ENCODE peak calls at places on chromosomes 7 and 10, in five cellular contexts. V is SW480, Y is mesendoderm, R is astrocyte of the spinal cord, P is Calu3. L is an unnamed sample.

GRCh38 chr7:13077466-13077865 is 390.0 kb downstream of the ARL4A start:
- DNase-seq in V (no peak), Y (no peak), R (peak), P (no peak), L (no peak)

GRCh38 chr10:112666070-112666469 is 219.1 kb downstream of the VTI1A start:
- DNase-seq in V (no peak), Y (no peak), R (no peak), P (no peak), L (no peak)

GRCh38 chr7:105298004-105298403 is 90.7 kb downstream of the SRPK2 start:
- DNase-seq in V (no peak), Y (no peak), R (no peak), P (no peak), L (no peak)

GRCh38 chr10:718143-718700 is 28.8 kb upstream of the DIP2C start:
- DNase-seq in V (no peak), Y (no peak), R (no peak), P (no peak), L (no peak)

GRCh38 chr7:92061154-92061553 is 73.1 kb downstream of the CYP51A1 start:
- DNase-seq in V (no peak), Y (no peak), R (no peak), P (no peak), L (no peak)

GRCh38 chr10:61899997-61900828 is 1.3 kb upstream of the ARID5B start:
- DNase-seq in V (peak), Y (no peak), R (peak), P (peak), L (peak)

GRCh38 chr10:20334559-20334958 is 518.3 kb downstream of the PLXDC2 start:
- DNase-seq in V (no peak), Y (no peak), R (no peak), P (no peak), L (no peak)

GRCh38 chr10:19847321-19847720 is 31.1 kb downstream of the PLXDC2 start:
- DNase-seq in V (no peak), Y (peak), R (peak), P (no peak), L (no peak)

GRCh38 chr7:147646568-147646967 is 944.0 kb upstream of the C7orf33 start:
- DNase-seq in V (no peak), Y (no peak), R (no peak), P (no peak), L (no peak)

GRCh38 chr10:48437546-48437945 is 131.1 kb downstream of the MAPK8 start:
- DNase-seq in V (no peak), Y (no peak), R (no peak), P (no peak), L (no peak)

GRCh38 chr7:110514973-110515372 is 576.0 kb upstream of the LRRN3 start:
- DNase-seq in V (no peak), Y (no peak), R (no peak), P (no peak), L (no peak)

GRCh38 chr7:2154121-2154520 is 78.6 kb downstream of the MAD1L1 start:
- DNase-seq in V (no peak), Y (peak), R (no peak), P (no peak), L (no peak)

GRCh38 chr10:1182280-1183032 is 126.3 kb downstream of the WDR37 start:
- DNase-seq in V (no peak), Y (no peak), R (no peak), P (no peak), L (no peak)

GRCh38 chr7:131957338-131958025 is 401.1 kb upstream of the PODXL start:
- DNase-seq in V (no peak), Y (no peak), R (no peak), P (no peak), L (no peak)

GRCh38 chr7:25831901-25832411 is 320.0 kb upstream of the NFE2L3 start:
- DNase-seq in V (no peak), Y (no peak), R (peak), P (no peak), L (no peak)

GRCh38 chr7:149104749-149105148 is 14.2 kb upstream of the ZNF786 start:
- DNase-seq in V (no peak), Y (no peak), R (no peak), P (no peak), L (no peak)

GRCh38 chr10:132289439-132289838 is 18.3 kb downstream of the STK32C start:
- DNase-seq in V (no peak), Y (no peak), R (no peak), P (no peak), L (no peak)

GRCh38 chr7:104328970-104329825 is 795 bp downstream of the LHFPL3 start:
- DNase-seq in V (no peak), Y (peak), R (no peak), P (no peak), L (no peak)

GRCh38 chr7:35647171-35647574 is 47.8 kb downstream of the HERPUD2 start:
- DNase-seq in V (no peak), Y (peak), R (no peak), P (no peak), L (no peak)

GRCh38 chr10:89393898-89394297 is 1.5 kb downstream of the IFIT1 start:
- DNase-seq in V (no peak), Y (no peak), R (no peak), P (no peak), L (no peak)

GRCh38 chr7:70419816-70420215 is 712.1 kb upstream of the GALNT17 start:
- DNase-seq in V (no peak), Y (peak), R (no peak), P (no peak), L (no peak)

GRCh38 chr10:3455385-3456334 is 283.1 kb upstream of the PITRM1 start:
- DNase-seq in V (no peak), Y (peak), R (peak), P (no peak), L (no peak)

GRCh38 chr7:100483728-100484635 is at the start of gene NYAP1:
- DNase-seq in V (peak), Y (peak), R (peak), P (peak), L (peak)

GRCh38 chr7:127897704-127898454 is 133.4 kb downstream of the LRRC4 start:
- DNase-seq in V (no peak), Y (no peak), R (no peak), P (no peak), L (no peak)

GRCh38 chr7:14954035-14954434 is 51.5 kb upstream of the DGKB start:
- DNase-seq in V (no peak), Y (peak), R (no peak), P (no peak), L (no peak)

GRCh38 chr10:45672201-45673073 is at the start of gene ZFAND4:
- DNase-seq in V (peak), Y (peak), R (peak), P (peak), L (peak)

GRCh38 chr7:22093003-22093402 is 147.3 kb upstream of the CDCA7L start:
- DNase-seq in V (no peak), Y (no peak), R (no peak), P (no peak), L (no peak)

L was measured in fibroblast of the conjunctiva.